ENCODE peak calls at places on chromosomes 11 and 22, in six cellular contexts. B, X, O, S, G and Y are unnamed samples.

GRCh38 chr11:127000291-127000968 is at the start of gene KIRREL3:
- DNase-seq in X (peak; percentile 69), B (no peak), S (no peak), G (no peak), O (peak; percentile 76), Y (no peak)

GRCh38 chr22:42866100-42866499 is 9.0 kb upstream of the ARFGAP3 start:
- DNase-seq in X (no peak), G (no peak), S (no peak), O (no peak), B (no peak), Y (no peak)

GRCh38 chr11:75667268-75667830 is 1.5 kb downstream of the MAP6 start:
- DNase-seq in O (peak; percentile 34), B (no peak), G (no peak), S (no peak), X (peak; percentile 85), Y (peak; percentile 41)

GRCh38 chr11:11555228-11555627 is 66.6 kb downstream of the GALNT18 start:
- DNase-seq in G (no peak), X (no peak), S (no peak), B (no peak), O (no peak), Y (no peak)

GRCh38 chr11:128759597-128759996 is 65.7 kb downstream of the FLI1 start:
- DNase-seq in X (no peak), G (no peak), O (peak; percentile 70), B (no peak), S (peak; percentile 44), Y (no peak)

GRCh38 chr22:20000246-20001081 is 16.2 kb downstream of the ARVCF start:
- DNase-seq in X (no peak), G (no peak), S (no peak), B (no peak), O (no peak), Y (no peak)

GRCh38 chr22:25582946-25583345 is 18.5 kb downstream of the GRK3 start:
- DNase-seq in O (peak; percentile 52), B (no peak), S (peak; percentile 4), G (no peak), X (no peak), Y (no peak)

GRCh38 chr22:24325105-24325757 is 54.6 kb downstream of the SPECC1L start:
- DNase-seq in S (peak; percentile 33), B (peak; percentile 53), O (peak; percentile 80), X (no peak), G (no peak), Y (peak; percentile 47)

GRCh38 chr22:19174106-19175025 is 4.2 kb downstream of the SLC25A1 start:
- DNase-seq in O (peak; percentile 76), B (no peak), X (peak; percentile 70), G (no peak), S (peak; percentile 55), Y (peak; percentile 21)

GRCh38 chr22:22752556-22753477 is 108.4 kb downstream of the GGTLC2 start:
- DNase-seq in G (no peak), X (no peak), O (no peak), S (no peak), B (no peak), Y (peak; percentile 4)

GRCh38 chr11:101797335-101797734 is 117.5 kb upstream of the CEP126 start:
- DNase-seq in G (no peak), X (no peak), B (no peak), S (no peak), O (peak; percentile 50), Y (peak; percentile 85)

GRCh38 chr22:38716271-38716670 is 10.5 kb downstream of the GTPBP1 start:
- DNase-seq in B (no peak), G (no peak), S (no peak), X (no peak), O (no peak), Y (no peak)